ENCODE peak calls at places on chromosomes 4 and X, in eight cellular contexts. M is GM23248, W is HCT116, D is HepG2, S is keratinocyte, B is H9, X is colonic mucosa, E is mesendoderm. O is an unnamed sample.
A peak's percentile ranks its signal among the peaks of the same experiment; 100 is the strongest.

GRCh38 chr4:41542526-41543270 is 4.7 kb downstream of the LIMCH1 start:
- DNase-seq in M (no peak), W (no peak), D (no peak), S (no peak), B (no peak), X (no peak), E (no peak), O (no peak)

GRCh38 chr4:153061971-153062370 is 125.8 kb downstream of the FHDC1 start:
- DNase-seq in M (no peak), W (no peak), D (no peak), S (no peak), B (no peak), X (no peak), E (no peak), O (no peak)

GRCh38 chrX:8868906-8869305 is 67.7 kb upstream of the FAM9A start:
- DNase-seq in M (peak; percentile 67), W (no peak), D (no peak), S (no peak), B (no peak), X (no peak), E (no peak), O (no peak)

GRCh38 chrX:69238153-69238959 is 73.1 kb upstream of the PJA1 start:
- DNase-seq in M (peak; percentile 40), W (no peak), D (no peak), S (no peak), B (no peak), X (no peak), E (no peak), O (no peak)

GRCh38 chr4:140256335-140256734 is 102.4 kb upstream of the MAML3 start:
- DNase-seq in M (peak; percentile 86), W (no peak), D (peak; percentile 38), S (no peak), B (peak; percentile 50), X (no peak), E (peak; percentile 59), O (no peak)

GRCh38 chr4:133124746-133125145 is 24.3 kb upstream of the PCDH10 start:
- DNase-seq in M (no peak), W (no peak), D (no peak), S (no peak), B (no peak), X (no peak), E (no peak), O (no peak)

GRCh38 chr4:148112231-148112982 is 329.8 kb downstream of the NR3C2 start:
- DNase-seq in M (peak; percentile 66), W (no peak), D (no peak), S (no peak), B (no peak), X (no peak), E (peak; percentile 19), O (peak; percentile 16)

GRCh38 chr4:73309211-73309610 is 50.6 kb upstream of the ANKRD17 start:
- DNase-seq in M (peak; percentile 74), W (no peak), D (no peak), S (no peak), B (no peak), X (no peak), E (no peak), O (no peak)

GRCh38 chrX:58025979-58026378 is 115.7 kb upstream of the ZXDA start:
- DNase-seq in M (peak; percentile 47), W (peak; percentile 26), D (peak; percentile 17), S (no peak), B (no peak), X (peak; percentile 39), E (peak; percentile 23), O (peak; percentile 28)

GRCh38 chr4:165293061-165293460 is 34.4 kb upstream of the MSMO1 start:
- DNase-seq in M (no peak), W (no peak), D (no peak), S (no peak), B (no peak), X (no peak), E (peak; percentile 85), O (no peak)

GRCh38 chrX:84168095-84168494 is 19.9 kb downstream of the RPS6KA6 start:
- DNase-seq in M (peak; percentile 65), W (no peak), D (no peak), S (no peak), B (no peak), X (no peak), E (no peak), O (no peak)

GRCh38 chrX:71668248-71668595 is 876 bp downstream of the LOC101059915 start:
- DNase-seq in M (no peak), W (no peak), D (no peak), S (no peak), B (no peak), X (no peak), E (no peak), O (no peak)

GRCh38 chrX:1451676-1452496 is 823 bp downstream of the ASMTL start:
- DNase-seq in M (no peak), W (no peak), D (no peak), S (no peak), B (peak; percentile 28), X (peak; percentile 42), E (no peak), O (no peak)

GRCh38 chr4:129344058-129344457 is 248.1 kb downstream of the C4orf33 start:
- DNase-seq in M (peak; percentile 66), W (peak; percentile 39), D (peak; percentile 19), S (peak; percentile 1), B (no peak), X (peak; percentile 49), E (peak; percentile 31), O (no peak)

GRCh38 chrX:47595701-47596655 is 13.7 kb downstream of the TIMP1 start:
- DNase-seq in M (peak; percentile 12), W (no peak), D (no peak), S (no peak), B (no peak), X (no peak), E (no peak), O (no peak)

GRCh38 chr4:7285244-7286122 is 93.1 kb downstream of the SORCS2 start:
- DNase-seq in M (no peak), W (no peak), D (no peak), S (no peak), B (no peak), X (no peak), E (no peak), O (no peak)

GRCh38 chr4:2393353-2394270 is 24.8 kb downstream of the ZFYVE28 start:
- DNase-seq in M (no peak), W (no peak), D (peak; percentile 32), S (no peak), B (peak; percentile 83), X (peak; percentile 50), E (peak; percentile 56), O (no peak)

GRCh38 chr4:76315267-76315918 is 8.9 kb downstream of the STBD1 start:
- DNase-seq in M (no peak), W (no peak), D (no peak), S (no peak), B (no peak), X (no peak), E (no peak), O (no peak)

GRCh38 chrX:16999275-16999674 is 52.8 kb downstream of the REPS2 start:
- DNase-seq in M (no peak), W (no peak), D (no peak), S (no peak), B (no peak), X (no peak), E (no peak), O (no peak)

GRCh38 chrX:16992902-16993301 is 46.4 kb downstream of the REPS2 start:
- DNase-seq in M (no peak), W (no peak), D (no peak), S (no peak), B (no peak), X (peak; percentile 41), E (no peak), O (no peak)

GRCh38 chrX:16993791-16994318 is 47.4 kb downstream of the REPS2 start:
- DNase-seq in M (no peak), W (no peak), D (no peak), S (no peak), B (peak; percentile 31), X (no peak), E (peak; percentile 6), O (no peak)

GRCh38 chrX:17000751-17001150 is 54.3 kb downstream of the REPS2 start:
- DNase-seq in M (no peak), W (no peak), D (peak; percentile 55), S (no peak), B (no peak), X (no peak), E (no peak), O (no peak)

DNA sequence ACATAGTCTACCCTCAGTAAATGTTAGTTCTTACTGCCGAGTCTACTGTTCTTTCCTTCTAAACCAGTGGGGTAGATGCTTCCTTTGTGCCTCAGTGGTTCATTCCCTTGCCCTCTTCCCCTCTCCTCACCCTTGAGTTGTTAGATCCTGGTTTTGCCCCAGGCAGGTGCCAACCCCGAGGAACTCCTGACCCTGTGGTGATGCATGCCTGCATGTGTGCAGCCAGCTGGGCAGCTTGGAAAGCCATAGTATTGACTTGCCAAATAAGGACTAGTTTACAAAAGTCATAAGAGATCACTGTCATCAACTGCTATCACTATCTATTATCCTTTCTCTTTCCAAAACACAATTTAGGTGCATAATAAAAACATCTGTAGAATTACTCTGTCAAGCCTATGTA is 50.9 kb downstream of the REPS2 start:
- DNase-seq in M (no peak), W (no peak), D (no peak), S (no peak), B (no peak), X (no peak), E (no peak), O (no peak)
- H3K9ac ChIP-seq in M (no peak overlapping the region), W (no peak overlapping the region), D (no peak overlapping the region), S (no peak overlapping the region), B (no peak overlapping the region), X (no peak overlapping the region), E (no peak overlapping the region), O (no peak overlapping the region)

DNA sequence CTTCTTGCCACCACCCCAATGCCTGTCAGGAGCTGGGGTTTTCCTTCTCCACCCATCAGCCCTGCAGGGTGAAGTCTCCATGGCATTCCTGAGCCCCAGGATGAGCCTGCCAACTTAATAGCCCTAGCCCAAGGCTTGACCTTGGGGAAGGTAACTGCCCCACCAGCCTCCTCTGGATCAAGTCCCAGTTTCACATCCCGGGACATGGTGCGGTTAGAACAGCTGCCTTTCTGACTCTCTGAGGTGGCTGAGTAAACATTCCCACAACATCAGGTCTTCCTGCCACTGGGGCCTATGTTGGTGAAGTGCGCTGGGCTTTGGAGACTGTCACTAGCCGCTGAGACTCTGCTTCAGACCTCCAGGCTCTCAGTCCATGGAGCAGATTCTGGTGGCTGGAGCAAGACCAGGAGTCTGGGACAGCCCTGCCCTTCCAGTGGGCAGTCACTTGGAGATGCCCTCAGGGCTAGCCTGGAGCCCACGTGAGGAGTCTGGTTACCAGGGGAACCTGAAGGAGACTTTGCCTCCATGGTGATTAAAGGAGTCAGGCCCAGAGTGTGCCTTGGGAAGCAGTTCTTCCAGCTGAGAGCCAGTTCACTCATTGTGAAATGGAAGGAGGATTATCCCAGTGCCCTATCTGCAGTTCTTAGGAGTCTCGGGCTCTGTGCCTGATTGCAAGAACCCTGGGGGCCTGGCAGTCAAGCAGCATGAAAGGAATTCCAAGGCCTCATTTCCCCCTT is 56.8 kb downstream of the SMIM20 start:
- DNase-seq in M (no peak), W (no peak), D (peak; percentile 28), S (no peak), B (no peak), X (peak; percentile 43), E (peak; percentile 66), O (peak; percentile 56)
- H3K9ac ChIP-seq in M (no peak overlapping the region), W (no peak overlapping the region), D (no peak overlapping the region), S (no peak overlapping the region), B (no peak overlapping the region), X (no peak overlapping the region), E (no peak overlapping the region), O (no peak overlapping the region)

GRCh38 chr4:8603931-8604330 is 11.4 kb downstream of the CPZ start:
- DNase-seq in M (no peak), W (no peak), D (no peak), S (no peak), B (no peak), X (no peak), E (no peak), O (no peak)
- H3K9ac ChIP-seq in M (no peak overlapping the region), W (no peak overlapping the region), D (no peak overlapping the region), S (no peak overlapping the region), B (no peak overlapping the region), X (no peak overlapping the region), E (no peak overlapping the region), O (no peak overlapping the region)

GRCh38 chr4:168885416-168885815 is 124.6 kb downstream of the CBR4 start:
- DNase-seq in M (no peak), W (no peak), D (no peak), S (no peak), B (no peak), X (no peak), E (no peak), O (no peak)
- H3K9ac ChIP-seq in M (no peak overlapping the region), W (no peak overlapping the region), D (no peak overlapping the region), S (no peak overlapping the region), B (no peak overlapping the region), X (no peak overlapping the region), E (no peak overlapping the region), O (no peak overlapping the region)

O was measured in NT2/D1.